ENCODE peak calls at places on chromosomes 13 and 19, in ten cellular contexts. L, T, F, Q, S, N, H, M, W and J are unnamed samples.
A peak's percentile ranks its signal among the peaks of the same experiment; 100 is the strongest.

GRCh38 chr13:109145631-109146030 is 516.2 kb downstream of the MYO16 start:
- DNase-seq in L (no peak), T (peak; percentile 72), F (peak; percentile 48), Q (peak; percentile 48), S (peak; percentile 44), N (no peak), H (peak; percentile 64), M (no peak), W (peak; percentile 72), J (no peak)

GRCh38 chr13:111961793-111962192 is 105.2 kb upstream of the SOX1 start:
- DNase-seq in L (no peak), T (no peak), F (no peak), Q (peak; percentile 11), S (no peak), N (no peak), H (no peak), M (no peak), W (no peak), J (no peak)

GRCh38 chr13:95367309-95367843 is 66.1 kb upstream of the ABCC4 start:
- DNase-seq in L (no peak), T (no peak), F (no peak), Q (no peak), S (no peak), N (no peak), H (no peak), M (no peak), W (no peak), J (no peak)

GRCh38 chr19:44758596-44758995 is 10.1 kb downstream of the BCL3 start:
- DNase-seq in L (peak; percentile 65), T (no peak), F (no peak), Q (no peak), S (no peak), N (no peak), H (peak; percentile 56), M (peak; percentile 34), W (no peak), J (no peak)

GRCh38 chr13:78137404-78138142 is 218.9 kb upstream of the EDNRB start:
- DNase-seq in L (no peak), T (peak; percentile 72), F (peak; percentile 65), Q (no peak), S (peak; percentile 49), N (no peak), H (peak; percentile 59), M (peak; percentile 12), W (peak; percentile 68), J (no peak)

GRCh38 chr13:46595136-46595917 is 42.4 kb downstream of the LRCH1 start:
- DNase-seq in L (no peak), T (peak; percentile 60), F (peak; percentile 68), Q (no peak), S (no peak), N (no peak), H (peak; percentile 49), M (no peak), W (peak; percentile 87), J (no peak)

GRCh38 chr19:34408421-34408820 is 4.2 kb downstream of the PDCD2L start:
- DNase-seq in L (no peak), T (no peak), F (no peak), Q (no peak), S (no peak), N (no peak), H (no peak), M (no peak), W (no peak), J (no peak)

GRCh38 chr19:34502582-34503545 is 21.3 kb downstream of the WTIP start:
- DNase-seq in L (no peak), T (peak; percentile 33), F (no peak), Q (no peak), S (no peak), N (no peak), H (no peak), M (no peak), W (no peak), J (peak; percentile 28)

GRCh38 chr19:19488041-19488874 is 27.1 kb downstream of the TSSK6 start:
- DNase-seq in L (peak; percentile 62), T (no peak), F (no peak), Q (no peak), S (no peak), N (peak; percentile 50), H (peak; percentile 14), M (peak; percentile 71), W (no peak), J (no peak)

GRCh38 chr13:72151241-72151640 is 284.2 kb upstream of the DACH1 start:
- DNase-seq in L (no peak), T (no peak), F (no peak), Q (no peak), S (no peak), N (no peak), H (peak; percentile 92), M (no peak), W (no peak), J (no peak)

DNA sequence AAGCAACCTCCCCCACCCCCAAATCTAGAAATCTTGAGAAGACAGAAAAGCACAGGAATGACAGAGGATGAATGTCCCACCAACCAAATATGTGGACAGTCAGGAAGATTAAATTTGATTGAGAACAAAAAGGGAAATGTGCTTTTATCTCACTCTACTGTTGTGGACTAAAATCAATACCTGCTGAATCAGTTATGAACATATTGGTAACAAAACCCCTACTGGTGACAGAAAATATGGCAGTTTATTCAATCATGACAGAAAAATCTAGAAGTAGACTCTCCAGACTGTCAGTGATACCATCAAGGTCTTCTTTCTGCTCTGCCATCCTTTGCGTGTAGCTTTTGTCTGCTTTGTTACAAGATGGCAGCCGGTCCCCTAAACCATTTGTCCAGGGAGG is 35.2 kb downstream of the FAM216B start:
- DNase-seq in L (no peak), T (no peak), F (no peak), Q (no peak), S (no peak), N (no peak), H (no peak), M (no peak), W (no peak), J (no peak)
- TF ChIP-seq CTCF in L (no peak), T (no peak), F (no peak), Q (no peak), S (peak; percentile 27), N (no peak), H (no peak), M (no peak), W (no peak), J (peak; percentile 78)

GRCh38 chr13:45522571-45522970 is 57.8 kb downstream of the COG3 start:
- DNase-seq in L (no peak), T (peak; percentile 18), F (no peak), Q (no peak), S (no peak), N (no peak), H (no peak), M (no peak), W (no peak), J (no peak)
- TF ChIP-seq CTCF in L (no peak), T (no peak), F (no peak), Q (no peak), S (no peak), N (no peak), H (no peak), M (no peak), W (no peak), J (no peak)

GRCh38 chr19:43662487-43662886 is 7.5 kb downstream of the PLAUR start:
- DNase-seq in L (no peak), T (no peak), F (no peak), Q (no peak), S (no peak), N (no peak), H (no peak), M (no peak), W (peak; percentile 40), J (no peak)
- TF ChIP-seq CTCF in L (no peak), T (peak; percentile 39), F (no peak), Q (no peak), S (peak; percentile 46), N (no peak), H (peak; percentile 32), M (no peak), W (peak; percentile 17), J (peak; percentile 30)

DNA sequence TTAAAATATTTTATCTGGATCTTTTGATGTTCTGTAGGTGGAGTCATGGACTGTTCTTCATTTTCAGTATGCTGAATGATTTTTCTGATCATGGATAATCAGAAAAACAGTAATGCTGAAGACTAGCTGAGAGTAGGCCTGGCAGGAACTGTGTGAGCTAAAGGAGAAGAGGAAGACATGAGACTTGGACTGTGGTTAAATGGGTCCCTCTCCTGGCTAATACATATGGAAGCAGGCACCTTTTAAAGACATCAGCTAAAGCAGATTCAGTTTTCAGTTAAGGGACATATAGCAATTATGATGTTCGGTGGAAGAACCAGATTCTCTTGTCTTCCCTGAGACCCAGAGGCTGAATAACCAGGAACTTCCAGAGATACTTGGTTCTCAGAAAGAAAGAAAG is 169.4 kb downstream of the OLFM4 start:
- DNase-seq in L (no peak), T (no peak), F (no peak), Q (no peak), S (no peak), N (no peak), H (no peak), M (no peak), W (peak; percentile 22), J (no peak)
- TF ChIP-seq CTCF in L (no peak), T (no peak), F (no peak), Q (no peak), S (no peak), N (no peak), H (no peak), M (no peak), W (no peak), J (no peak)

GRCh38 chr19:41355802-41356201 is 2.1 kb upstream of the TGFB1 start:
- DNase-seq in L (no peak), T (no peak), F (no peak), Q (no peak), S (no peak), N (no peak), H (no peak), M (no peak), W (no peak), J (no peak)
- TF ChIP-seq CTCF in L (no peak), T (no peak), F (no peak), Q (no peak), S (no peak), N (no peak), H (no peak), M (no peak), W (no peak), J (no peak)